ENCODE peak calls at places on chromosomes 4 and X, in eight cellular contexts. X is lower lobe of right lung, P is A673, N is thyroid gland, E is fibroblast of lung, M is psoas muscle, Q is tibial nerve, A is neural progenitor cell. W is an unnamed sample.
A peak's percentile ranks its signal among the peaks of the same experiment; 100 is the strongest.

GRCh38 chrX:25156323-25156722 is 140.6 kb upstream of the ARX start:
- DNase-seq in N (no peak), E (no peak), P (peak; percentile 89), Q (no peak), A (no peak), X (no peak), M (no peak), W (no peak)

GRCh38 chr4:2387829-2388228 is 30.6 kb downstream of the ZFYVE28 start:
- DNase-seq in A (no peak), M (no peak), E (no peak), N (no peak), P (no peak), X (no peak), Q (no peak), W (no peak)

GRCh38 chr4:31058656-31059055 is 338.5 kb downstream of the PCDH7 start:
- DNase-seq in E (no peak), A (no peak), N (no peak), M (no peak), P (peak; percentile 26), X (no peak), Q (no peak), W (no peak)

GRCh38 chr4:153611679-153612078 is 72.4 kb upstream of the TLR2 start:
- DNase-seq in N (no peak), P (no peak), M (no peak), X (no peak), E (peak; percentile 56), A (no peak), Q (no peak), W (no peak)

GRCh38 chr4:114108869-114109268 is 129.4 kb upstream of the ARSJ start:
- DNase-seq in Q (no peak), P (peak; percentile 39), M (no peak), X (no peak), A (no peak), N (no peak), E (peak; percentile 11), W (peak; percentile 24)

GRCh38 chrX:56784666-56785065 is 55.6 kb downstream of the NBDY start:
- DNase-seq in M (no peak), A (no peak), Q (no peak), P (no peak), N (no peak), X (no peak), E (no peak), W (no peak)

GRCh38 chrX:72020788-72021187 is 110.1 kb downstream of the NHSL2 start:
- DNase-seq in X (no peak), A (no peak), E (no peak), P (no peak), M (no peak), N (no peak), Q (no peak), W (no peak)

GRCh38 chrX:21509912-21510311 is 135.7 kb downstream of the CNKSR2 start:
- DNase-seq in X (no peak), Q (no peak), P (peak; percentile 11), M (no peak), N (no peak), E (peak; percentile 2), A (no peak), W (peak; percentile 1)

GRCh38 chr4:29948451-29948850 is 771.7 kb upstream of the PCDH7 start:
- DNase-seq in E (no peak), N (no peak), M (no peak), X (no peak), P (no peak), Q (no peak), A (no peak), W (no peak)

GRCh38 chrX:54808109-54808604 is 612 bp downstream of the MAGED2 start:
- DNase-seq in A (peak; percentile 88), P (peak; percentile 63), N (peak; percentile 73), Q (peak; percentile 59), M (peak; percentile 83), X (no peak), E (no peak), W (no peak)

GRCh38 chr4:152102184-152103000 is 341.6 kb upstream of the GATB start:
- DNase-seq in Q (no peak), P (no peak), X (no peak), A (no peak), N (no peak), E (peak; percentile 9), M (no peak), W (peak; percentile 74)

GRCh38 chrX:37846934-37847732 is at the start of gene DYNLT3:
- DNase-seq in M (peak; percentile 87), A (peak; percentile 88), E (peak; percentile 72), X (peak; percentile 90), N (peak; percentile 84), Q (peak; percentile 49), P (peak; percentile 90), W (peak; percentile 49)

GRCh38 chrX:53746718-53747117 is 60.2 kb upstream of the HUWE1 start:
- DNase-seq in X (no peak), A (no peak), E (no peak), N (no peak), Q (no peak), P (no peak), M (no peak), W (no peak)

GRCh38 chrX:17456526-17456925 is 81.5 kb downstream of the NHS start:
- DNase-seq in X (no peak), A (peak; percentile 84), M (no peak), E (no peak), N (no peak), Q (no peak), P (no peak), W (no peak)

GRCh38 chr4:60944070-60944469 is 256.1 kb upstream of the ADGRL3 start:
- DNase-seq in E (peak; percentile 44), A (no peak), X (no peak), N (no peak), Q (no peak), P (no peak), M (no peak), W (no peak)

GRCh38 chr4:54332577-54332976 is 103.5 kb downstream of the PDGFRA start:
- DNase-seq in N (no peak), M (no peak), X (no peak), E (no peak), A (peak; percentile 43), Q (no peak), P (no peak), W (no peak)

GRCh38 chr4:119865389-119865788 is 201.3 kb downstream of the MAD2L1 start:
- DNase-seq in P (no peak), Q (no peak), X (no peak), N (no peak), M (no peak), A (no peak), E (no peak), W (no peak)

GRCh38 chr4:85787133-85787532 is 312.2 kb downstream of the ARHGAP24 start:
- DNase-seq in Q (no peak), P (no peak), E (peak; percentile 94), A (no peak), X (no peak), N (no peak), M (no peak), W (peak; percentile 26)

GRCh38 chr4:108762559-108763225 is at the start of gene ETNPPL:
- DNase-seq in A (peak; percentile 85), N (peak; percentile 37), E (peak; percentile 0), X (no peak), P (peak; percentile 59), M (peak; percentile 67), Q (no peak), W (no peak)

GRCh38 chrX:27186671-27187070 is 276.5 kb downstream of the PPP4R3C start:
- DNase-seq in N (no peak), E (peak; percentile 51), P (peak; percentile 61), X (no peak), A (peak; percentile 35), M (no peak), Q (no peak), W (no peak)
- TF ChIP-seq CTCF in N (peak; percentile 32), E (peak; percentile 49), P (peak; percentile 84), X (peak; percentile 63), A (peak; percentile 78), M (peak; percentile 68), Q (peak; percentile 60), W (peak; percentile 62)

GRCh38 chr4:6134612-6135220 is 65.6 kb downstream of the JAKMIP1 start:
- DNase-seq in M (no peak), Q (no peak), P (peak; percentile 21), N (no peak), X (no peak), E (no peak), A (no peak), W (no peak)
- H3K27ac ChIP-seq in M (no peak overlapping the region), Q (no peak overlapping the region), P (no peak overlapping the region), N (no peak overlapping the region), X (no peak overlapping the region), E (no peak overlapping the region), A (no peak overlapping the region), W (no peak overlapping the region)

DNA sequence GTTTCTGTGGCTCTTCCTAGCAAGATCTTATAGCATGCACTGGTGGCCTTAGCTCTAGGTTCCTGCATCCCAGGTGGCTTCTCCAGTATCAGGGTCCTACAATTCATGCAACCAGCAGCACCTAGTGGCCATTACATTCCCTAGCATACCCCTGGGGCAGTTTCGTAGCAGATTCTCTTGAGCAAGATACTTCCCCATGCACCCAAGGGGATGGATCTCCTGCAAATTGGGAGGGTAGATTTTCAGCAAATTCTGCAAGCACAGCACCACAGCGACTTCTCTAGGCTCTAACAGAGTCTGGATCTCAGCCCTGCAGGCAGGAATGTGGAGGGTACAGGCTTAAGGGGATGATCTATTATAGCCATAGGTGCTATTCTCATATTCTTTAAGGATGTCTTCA is 13.1 kb upstream of the SLC9B1 start:
- DNase-seq in N (peak; percentile 13), X (no peak), E (peak; percentile 22), M (no peak), A (peak; percentile 71), Q (no peak), P (peak; percentile 58), W (peak; percentile 12)
- TF ChIP-seq CTCF in N (peak; percentile 27), X (peak; percentile 33), E (peak; percentile 47), M (peak; percentile 20), A (peak; percentile 69), Q (no peak), P (peak; percentile 58), W (no peak)

GRCh38 chrX:2781698-2782097 is 29.9 kb downstream of the XG start:
- DNase-seq in Q (no peak), P (no peak), N (no peak), X (no peak), A (no peak), M (no peak), E (no peak), W (no peak)

GRCh38 chrX:2782778-2783177 is 30.9 kb downstream of the XG start:
- DNase-seq in N (no peak), M (no peak), E (no peak), P (no peak), X (no peak), A (no peak), Q (no peak), W (no peak)

GRCh38 chrX:2784026-2784425 is 32.2 kb downstream of the XG start:
- DNase-seq in P (no peak), M (no peak), X (no peak), A (no peak), E (no peak), N (no peak), Q (no peak), W (no peak)

GRCh38 chrX:2781226-2781571 is 29.4 kb downstream of the XG start:
- DNase-seq in Q (no peak), N (no peak), P (no peak), A (peak; percentile 19), E (no peak), X (no peak), M (no peak), W (no peak)

GRCh38 chrX:2782171-2782570 is 30.3 kb downstream of the XG start:
- DNase-seq in M (no peak), N (no peak), E (no peak), Q (no peak), X (no peak), P (no peak), A (no peak), W (no peak)
- H3K27ac ChIP-seq in M (no peak overlapping the region), N (no peak overlapping the region), E (no peak overlapping the region), Q (no peak overlapping the region), X (no peak overlapping the region), P (no peak overlapping the region), A (no peak overlapping the region), W (no peak overlapping the region)

W was measured in RWPE1.